ENCODE peak calls at places on chromosomes 13 and 19, in eight cellular contexts. One of them, this sample, is unnamed.

GRCh38 chr19:38710928-38711725 is 33.1 kb downstream of the CAPN12 start:
- DNase-seq in heart right ventricle: no peak
- DNase-seq in breast epithelium: no peak
- DNase-seq in pancreas: no peak
- DNase-seq in Peyer's patch: no peak
- DNase-seq in GM12878: no peak
- DNase-seq in AG04450: no peak
- DNase-seq in esophagus muscularis mucosa: no peak
- DNase-seq in this sample: no peak

GRCh38 chr13:100378533-100378932 is 210.1 kb downstream of the GGACT start:
- DNase-seq in heart right ventricle: no peak
- DNase-seq in breast epithelium: no peak
- DNase-seq in pancreas: no peak
- DNase-seq in Peyer's patch: no peak
- DNase-seq in GM12878: no peak
- DNase-seq in AG04450: no peak
- DNase-seq in esophagus muscularis mucosa: no peak
- DNase-seq in this sample: no peak

GRCh38 chr13:107456431-107456830 is 758.9 kb downstream of the LIG4 start:
- DNase-seq in heart right ventricle: no peak
- DNase-seq in breast epithelium: no peak
- DNase-seq in pancreas: no peak
- DNase-seq in Peyer's patch: no peak
- DNase-seq in GM12878: no peak
- DNase-seq in AG04450: no peak
- DNase-seq in esophagus muscularis mucosa: no peak
- DNase-seq in this sample: no peak

GRCh38 chr19:12733369-12733896 is 1.1 kb downstream of the TRIR start:
- DNase-seq in heart right ventricle: no peak
- DNase-seq in breast epithelium: no peak
- DNase-seq in pancreas: no peak
- DNase-seq in Peyer's patch: no peak
- DNase-seq in GM12878: no peak
- DNase-seq in AG04450: no peak
- DNase-seq in esophagus muscularis mucosa: no peak
- DNase-seq in this sample: no peak

GRCh38 chr13:23468811-23469210 is 35.3 kb upstream of the SACS start:
- DNase-seq in heart right ventricle: no peak
- DNase-seq in breast epithelium: no peak
- DNase-seq in pancreas: no peak
- DNase-seq in Peyer's patch: no peak
- DNase-seq in GM12878: no peak
- DNase-seq in AG04450: no peak
- DNase-seq in esophagus muscularis mucosa: no peak
- DNase-seq in this sample: no peak

GRCh38 chr13:75550159-75550567 is 572 bp downstream of the UCHL3 start:
- DNase-seq in heart right ventricle: peak
- DNase-seq in breast epithelium: peak
- DNase-seq in pancreas: peak
- DNase-seq in Peyer's patch: no peak
- DNase-seq in GM12878: no peak
- DNase-seq in AG04450: peak
- DNase-seq in esophagus muscularis mucosa: no peak
- DNase-seq in this sample: no peak

GRCh38 chr13:20482275-20482761 is 43.3 kb downstream of the CRYL1 start:
- DNase-seq in heart right ventricle: no peak
- DNase-seq in breast epithelium: no peak
- DNase-seq in pancreas: no peak
- DNase-seq in Peyer's patch: no peak
- DNase-seq in GM12878: no peak
- DNase-seq in AG04450: no peak
- DNase-seq in esophagus muscularis mucosa: no peak
- DNase-seq in this sample: no peak

GRCh38 chr19:39247701-39248664 is 673 bp downstream of the IFNL4 start:
- DNase-seq in heart right ventricle: no peak
- DNase-seq in breast epithelium: no peak
- DNase-seq in pancreas: no peak
- DNase-seq in Peyer's patch: no peak
- DNase-seq in GM12878: no peak
- DNase-seq in AG04450: no peak
- DNase-seq in esophagus muscularis mucosa: no peak
- DNase-seq in this sample: peak

GRCh38 chr19:56347163-56347778 is 32.6 kb upstream of the ZSCAN5A start:
- DNase-seq in heart right ventricle: no peak
- DNase-seq in breast epithelium: no peak
- DNase-seq in pancreas: no peak
- DNase-seq in Peyer's patch: no peak
- DNase-seq in GM12878: no peak
- DNase-seq in AG04450: no peak
- DNase-seq in esophagus muscularis mucosa: no peak
- DNase-seq in this sample: no peak

GRCh38 chr13:91922969-91923592 is 524.7 kb downstream of the GPC5 start:
- DNase-seq in heart right ventricle: no peak
- DNase-seq in breast epithelium: no peak
- DNase-seq in pancreas: no peak
- DNase-seq in Peyer's patch: no peak
- DNase-seq in GM12878: no peak
- DNase-seq in AG04450: no peak
- DNase-seq in esophagus muscularis mucosa: no peak
- DNase-seq in this sample: no peak

GRCh38 chr13:43264460-43264859 is 241.1 kb downstream of the DNAJC15 start:
- DNase-seq in heart right ventricle: no peak
- DNase-seq in breast epithelium: no peak
- DNase-seq in pancreas: no peak
- DNase-seq in Peyer's patch: no peak
- DNase-seq in GM12878: no peak
- DNase-seq in AG04450: no peak
- DNase-seq in esophagus muscularis mucosa: no peak
- DNase-seq in this sample: no peak

GRCh38 chr19:56958428-56958827 is 117.9 kb upstream of the PEG3 start:
- DNase-seq in heart right ventricle: no peak
- DNase-seq in breast epithelium: no peak
- DNase-seq in pancreas: no peak
- DNase-seq in Peyer's patch: no peak
- DNase-seq in GM12878: no peak
- DNase-seq in AG04450: no peak
- DNase-seq in esophagus muscularis mucosa: no peak
- DNase-seq in this sample: no peak

GRCh38 chr19:52492201-52492960 is 35.1 kb upstream of the ZNF808 start:
- DNase-seq in heart right ventricle: no peak
- DNase-seq in breast epithelium: no peak
- DNase-seq in pancreas: no peak
- DNase-seq in Peyer's patch: no peak
- DNase-seq in GM12878: no peak
- DNase-seq in AG04450: no peak
- DNase-seq in esophagus muscularis mucosa: no peak
- DNase-seq in this sample: peak

GRCh38 chr19:41804327-41804726 is 7.9 kb downstream of the CEACAM3 start:
- DNase-seq in heart right ventricle: no peak
- DNase-seq in breast epithelium: no peak
- DNase-seq in pancreas: no peak
- DNase-seq in Peyer's patch: no peak
- DNase-seq in GM12878: no peak
- DNase-seq in AG04450: no peak
- DNase-seq in esophagus muscularis mucosa: no peak
- DNase-seq in this sample: no peak

GRCh38 chr13:46396341-46396740 is 9.3 kb upstream of the RUBCNL start:
- DNase-seq in heart right ventricle: no peak
- DNase-seq in breast epithelium: no peak
- DNase-seq in pancreas: no peak
- DNase-seq in Peyer's patch: no peak
- DNase-seq in GM12878: no peak
- DNase-seq in AG04450: no peak
- DNase-seq in esophagus muscularis mucosa: no peak
- DNase-seq in this sample: no peak

GRCh38 chr13:49058761-49059160 is 83.0 kb downstream of the FNDC3A start:
- DNase-seq in heart right ventricle: no peak
- DNase-seq in breast epithelium: no peak
- DNase-seq in pancreas: no peak
- DNase-seq in Peyer's patch: no peak
- DNase-seq in GM12878: no peak
- DNase-seq in AG04450: no peak
- DNase-seq in esophagus muscularis mucosa: no peak
- DNase-seq in this sample: no peak

GRCh38 chr13:103547914-103548313 is 481.7 kb upstream of the SLC10A2 start:
- DNase-seq in heart right ventricle: no peak
- DNase-seq in breast epithelium: no peak
- DNase-seq in pancreas: no peak
- DNase-seq in Peyer's patch: no peak
- DNase-seq in GM12878: no peak
- DNase-seq in AG04450: no peak
- DNase-seq in esophagus muscularis mucosa: no peak
- DNase-seq in this sample: no peak

GRCh38 chr13:23212621-23213020 is 31.8 kb downstream of the SGCG start:
- DNase-seq in heart right ventricle: no peak
- DNase-seq in breast epithelium: no peak
- DNase-seq in pancreas: no peak
- DNase-seq in Peyer's patch: no peak
- DNase-seq in GM12878: no peak
- DNase-seq in AG04450: no peak
- DNase-seq in esophagus muscularis mucosa: no peak
- DNase-seq in this sample: no peak

GRCh38 chr13:100987993-100988392 is 313.4 kb upstream of the TMTC4 start:
- DNase-seq in heart right ventricle: no peak
- DNase-seq in breast epithelium: no peak
- DNase-seq in pancreas: no peak
- DNase-seq in Peyer's patch: no peak
- DNase-seq in GM12878: no peak
- DNase-seq in AG04450: peak
- DNase-seq in esophagus muscularis mucosa: no peak
- DNase-seq in this sample: no peak

GRCh38 chr13:59633290-59633689 is 530.4 kb downstream of the DIAPH3 start:
- DNase-seq in heart right ventricle: peak
- DNase-seq in breast epithelium: no peak
- DNase-seq in pancreas: no peak
- DNase-seq in Peyer's patch: no peak
- DNase-seq in GM12878: no peak
- DNase-seq in AG04450: no peak
- DNase-seq in esophagus muscularis mucosa: peak
- DNase-seq in this sample: no peak

GRCh38 chr19:32355309-32355708 is 9.9 kb downstream of the ZNF507 start:
- DNase-seq in heart right ventricle: no peak
- DNase-seq in breast epithelium: no peak
- DNase-seq in pancreas: no peak
- DNase-seq in Peyer's patch: no peak
- DNase-seq in GM12878: no peak
- DNase-seq in AG04450: no peak
- DNase-seq in esophagus muscularis mucosa: no peak
- DNase-seq in this sample: no peak

GRCh38 chr13:42865703-42866102 is 84.3 kb downstream of the FAM216B start:
- DNase-seq in heart right ventricle: no peak
- DNase-seq in breast epithelium: no peak
- DNase-seq in pancreas: no peak
- DNase-seq in Peyer's patch: no peak
- DNase-seq in GM12878: no peak
- DNase-seq in AG04450: no peak
- DNase-seq in esophagus muscularis mucosa: no peak
- DNase-seq in this sample: no peak

GRCh38 chr13:56986121-56986520 is 154.6 kb upstream of the PRR20A start:
- DNase-seq in heart right ventricle: no peak
- DNase-seq in breast epithelium: no peak
- DNase-seq in pancreas: no peak
- DNase-seq in Peyer's patch: no peak
- DNase-seq in GM12878: no peak
- DNase-seq in AG04450: no peak
- DNase-seq in esophagus muscularis mucosa: no peak
- DNase-seq in this sample: no peak

GRCh38 chr19:35756373-35757230 is at the start of gene HSPB6:
- DNase-seq in heart right ventricle: peak
- DNase-seq in breast epithelium: no peak
- DNase-seq in pancreas: no peak
- DNase-seq in Peyer's patch: peak
- DNase-seq in GM12878: no peak
- DNase-seq in AG04450: no peak
- DNase-seq in esophagus muscularis mucosa: no peak
- DNase-seq in this sample: no peak

GRCh38 chr13:100534147-100534818 is 54.3 kb downstream of the GGACT start:
- DNase-seq in heart right ventricle: no peak
- DNase-seq in breast epithelium: no peak
- DNase-seq in pancreas: no peak
- DNase-seq in Peyer's patch: no peak
- DNase-seq in GM12878: no peak
- DNase-seq in AG04450: no peak
- DNase-seq in esophagus muscularis mucosa: no peak
- DNase-seq in this sample: no peak

GRCh38 chr13:102089177-102089576 is 312.7 kb downstream of the FGF14 start:
- DNase-seq in heart right ventricle: no peak
- DNase-seq in breast epithelium: no peak
- DNase-seq in pancreas: no peak
- DNase-seq in Peyer's patch: no peak
- DNase-seq in GM12878: no peak
- DNase-seq in AG04450: no peak
- DNase-seq in esophagus muscularis mucosa: no peak
- DNase-seq in this sample: no peak

GRCh38 chr13:113777311-113778260 is 18.6 kb downstream of the TMEM255B start:
- DNase-seq in heart right ventricle: no peak
- DNase-seq in breast epithelium: no peak
- DNase-seq in pancreas: no peak
- DNase-seq in Peyer's patch: no peak
- DNase-seq in GM12878: no peak
- DNase-seq in AG04450: no peak
- DNase-seq in esophagus muscularis mucosa: no peak
- DNase-seq in this sample: no peak

GRCh38 chr19:45600340-45600885 is 1.6 kb downstream of the GPR4 start:
- DNase-seq in heart right ventricle: no peak
- DNase-seq in breast epithelium: no peak
- DNase-seq in pancreas: no peak
- DNase-seq in Peyer's patch: no peak
- DNase-seq in GM12878: no peak
- DNase-seq in AG04450: no peak
- DNase-seq in esophagus muscularis mucosa: no peak
- DNase-seq in this sample: no peak
- H3K27ac ChIP-seq in heart right ventricle: peak
- H3K27ac ChIP-seq in breast epithelium: peak
- H3K27ac ChIP-seq in pancreas: no peak
- H3K27ac ChIP-seq in Peyer's patch: no peak
- H3K27ac ChIP-seq in GM12878: no peak
- H3K27ac ChIP-seq in AG04450: no peak
- H3K27ac ChIP-seq in esophagus muscularis mucosa: peak
- H3K27ac ChIP-seq in this sample: peak

GRCh38 chr13:80296638-80297037 is 44.3 kb downstream of the SPRY2 start:
- DNase-seq in heart right ventricle: no peak
- DNase-seq in breast epithelium: no peak
- DNase-seq in pancreas: no peak
- DNase-seq in Peyer's patch: no peak
- DNase-seq in GM12878: no peak
- DNase-seq in AG04450: no peak
- DNase-seq in esophagus muscularis mucosa: peak
- DNase-seq in this sample: no peak
- H3K27ac ChIP-seq in heart right ventricle: no peak
- H3K27ac ChIP-seq in breast epithelium: no peak
- H3K27ac ChIP-seq in pancreas: no peak
- H3K27ac ChIP-seq in Peyer's patch: no peak
- H3K27ac ChIP-seq in GM12878: no peak
- H3K27ac ChIP-seq in AG04450: no peak
- H3K27ac ChIP-seq in esophagus muscularis mucosa: no peak
- H3K27ac ChIP-seq in this sample: no peak

GRCh38 chr19:48481191-48481500 is 12.0 kb downstream of the CYTH2 start:
- DNase-seq in heart right ventricle: no peak
- DNase-seq in breast epithelium: no peak
- DNase-seq in pancreas: no peak
- DNase-seq in Peyer's patch: no peak
- DNase-seq in GM12878: no peak
- DNase-seq in AG04450: peak
- DNase-seq in esophagus muscularis mucosa: no peak
- DNase-seq in this sample: no peak
- H3K27ac ChIP-seq in heart right ventricle: peak
- H3K27ac ChIP-seq in breast epithelium: peak
- H3K27ac ChIP-seq in pancreas: no peak
- H3K27ac ChIP-seq in Peyer's patch: no peak
- H3K27ac ChIP-seq in GM12878: no peak
- H3K27ac ChIP-seq in AG04450: peak
- H3K27ac ChIP-seq in esophagus muscularis mucosa: peak
- H3K27ac ChIP-seq in this sample: peak

GRCh38 chr19:29524912-29525870 is 603 bp upstream of the VSTM2B start:
- DNase-seq in heart right ventricle: no peak
- DNase-seq in breast epithelium: no peak
- DNase-seq in pancreas: no peak
- DNase-seq in Peyer's patch: no peak
- DNase-seq in GM12878: no peak
- DNase-seq in AG04450: no peak
- DNase-seq in esophagus muscularis mucosa: no peak
- DNase-seq in this sample: no peak
- H3K27ac ChIP-seq in heart right ventricle: no peak
- H3K27ac ChIP-seq in breast epithelium: no peak
- H3K27ac ChIP-seq in pancreas: no peak
- H3K27ac ChIP-seq in Peyer's patch: no peak
- H3K27ac ChIP-seq in GM12878: no peak
- H3K27ac ChIP-seq in AG04450: no peak
- H3K27ac ChIP-seq in esophagus muscularis mucosa: no peak
- H3K27ac ChIP-seq in this sample: no peak

This sample was measured in left lung.